ENCODE peak calls at places on chromosome 12, in four cellular contexts. E, D, L and R are unnamed samples.

GRCh38 chr12:88985011-88985410 is 367.3 kb downstream of the DUSP6 start:
- DNase-seq in E (no peak), L (no peak), D (no peak), R (no peak)

GRCh38 chr12:44285321-44285720 is 449.4 kb downstream of the TMEM117 start:
- DNase-seq in L (no peak), D (no peak), E (no peak), R (no peak)

GRCh38 chr12:18895540-18895939 is 157.6 kb downstream of the CAPZA3 start:
- DNase-seq in D (no peak), L (no peak), E (no peak), R (no peak)

GRCh38 chr12:31773223-31773750 is 44.5 kb upstream of the AMN1 start:
- DNase-seq in L (no peak), E (no peak), D (peak; percentile 88), R (no peak)

GRCh38 chr12:19675361-19675760 is 236.1 kb downstream of the AEBP2 start:
- DNase-seq in E (peak; percentile 32), L (no peak), D (no peak), R (no peak)

GRCh38 chr12:65189028-65189718 is 19.8 kb downstream of the LEMD3 start:
- DNase-seq in L (no peak), E (no peak), D (no peak), R (no peak)

GRCh38 chr12:40033260-40033649 is 72.6 kb downstream of the SLC2A13 start:
- DNase-seq in L (no peak), D (no peak), E (no peak), R (no peak)

GRCh38 chr12:70733385-70733784 is 96.2 kb upstream of the PTPRB start:
- DNase-seq in E (peak; percentile 5), D (peak; percentile 63), L (peak; percentile 23), R (peak; percentile 77)

GRCh38 chr12:28535216-28535615 is 345.0 kb downstream of the CCDC91 start:
- DNase-seq in E (no peak), D (no peak), L (no peak), R (no peak)

GRCh38 chr12:54958048-54958658 is 26.4 kb downstream of the TESPA1 start:
- DNase-seq in D (peak; percentile 39), E (peak; percentile 44), L (no peak), R (peak; percentile 54)

GRCh38 chr12:132952371-132953162 is 3.5 kb downstream of the ZNF605 start:
- DNase-seq in D (no peak), E (no peak), L (no peak), R (no peak)

GRCh38 chr12:132948146-132949066 is 7.7 kb downstream of the ZNF605 start:
- DNase-seq in D (no peak), L (no peak), E (no peak), R (no peak)

GRCh38 chr12:132951649-132952048 is 4.5 kb downstream of the ZNF605 start:
- DNase-seq in L (no peak), D (no peak), E (no peak), R (no peak)

GRCh38 chr12:132950844-132951535 is 5.1 kb downstream of the ZNF605 start:
- DNase-seq in L (no peak), E (no peak), D (no peak), R (no peak)

GRCh38 chr12:132949936-132950837 is 5.9 kb downstream of the ZNF605 start:
- DNase-seq in D (no peak), L (no peak), E (no peak), R (no peak)
- H3K9me3 ChIP-seq in D (peaks cover 88% of the 10 kb centered on the region), L (peaks cover 79% of the 10 kb centered on the region), E (peaks cover 54% of the 10 kb centered on the region), R (peaks cover 27% of the 10 kb centered on the region)

GRCh38 chr12:57754411-57755193 is at the start of gene MARCHF9:
- DNase-seq in D (no peak), L (no peak), E (no peak), R (no peak)

GRCh38 chr12:57755194-57755453 is 221 bp downstream of the MARCHF9 start:
- DNase-seq in E (no peak), D (no peak), L (no peak), R (no peak)

GRCh38 chr12:57756406-57757341 is 1.8 kb downstream of the MARCHF9 start:
- DNase-seq in E (no peak), L (no peak), D (no peak), R (no peak)

GRCh38 chr12:57753938-57754337 is 965 bp upstream of the MARCHF9 start:
- DNase-seq in D (no peak), L (no peak), E (no peak), R (no peak)

GRCh38 chr12:57755454-57756372 is 810 bp downstream of the MARCHF9 start:
- DNase-seq in E (no peak), L (no peak), D (no peak), R (no peak)
- TF ChIP-seq SUZ12 in E (no peak), L (peak; percentile 78), D (no peak), R (peak; percentile 83)

DNA sequence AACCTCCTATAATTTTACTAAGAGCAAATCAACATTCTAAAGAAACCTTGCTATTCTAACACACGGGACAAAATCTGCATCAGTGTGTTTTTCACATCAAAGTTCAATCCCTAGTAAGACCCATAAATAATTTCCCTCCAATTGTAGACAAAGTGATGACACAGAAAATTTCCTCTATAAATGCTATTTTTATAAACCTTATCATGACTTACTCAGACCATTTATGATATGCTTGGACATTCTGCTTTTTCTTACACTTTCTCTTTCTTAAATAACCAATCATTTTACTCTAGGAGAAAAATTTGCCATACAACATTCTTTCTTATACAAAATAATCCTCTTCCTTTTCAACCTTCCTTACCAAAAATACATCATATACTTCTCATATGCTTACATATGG is 67.0 kb downstream of the SDR9C7 start:
- DNase-seq in L (no peak), E (no peak), D (no peak), R (no peak)
- H3K9me3 ChIP-seq in L (peaks cover 61% of the 10 kb centered on the region), E (peaks cover 9% of the 10 kb centered on the region), D (peaks cover 60% of the 10 kb centered on the region), R (peaks cover 85% of the 10 kb centered on the region)

GRCh38 chr12:85872497-85873091 is 1.5 kb upstream of the NTS start:
- DNase-seq in E (no peak), D (peak; percentile 47), L (no peak), R (peak; percentile 66)

GRCh38 chr12:85865905-85866304 is 8.2 kb upstream of the NTS start:
- DNase-seq in L (no peak), D (no peak), E (no peak), R (no peak)

GRCh38 chr12:85866929-85867776 is 6.9 kb upstream of the NTS start:
- DNase-seq in E (no peak), D (peak; percentile 48), L (no peak), R (peak; percentile 44)
- TF ChIP-seq SUZ12 in E (no peak), D (no peak), L (no peak), R (no peak)

DNA sequence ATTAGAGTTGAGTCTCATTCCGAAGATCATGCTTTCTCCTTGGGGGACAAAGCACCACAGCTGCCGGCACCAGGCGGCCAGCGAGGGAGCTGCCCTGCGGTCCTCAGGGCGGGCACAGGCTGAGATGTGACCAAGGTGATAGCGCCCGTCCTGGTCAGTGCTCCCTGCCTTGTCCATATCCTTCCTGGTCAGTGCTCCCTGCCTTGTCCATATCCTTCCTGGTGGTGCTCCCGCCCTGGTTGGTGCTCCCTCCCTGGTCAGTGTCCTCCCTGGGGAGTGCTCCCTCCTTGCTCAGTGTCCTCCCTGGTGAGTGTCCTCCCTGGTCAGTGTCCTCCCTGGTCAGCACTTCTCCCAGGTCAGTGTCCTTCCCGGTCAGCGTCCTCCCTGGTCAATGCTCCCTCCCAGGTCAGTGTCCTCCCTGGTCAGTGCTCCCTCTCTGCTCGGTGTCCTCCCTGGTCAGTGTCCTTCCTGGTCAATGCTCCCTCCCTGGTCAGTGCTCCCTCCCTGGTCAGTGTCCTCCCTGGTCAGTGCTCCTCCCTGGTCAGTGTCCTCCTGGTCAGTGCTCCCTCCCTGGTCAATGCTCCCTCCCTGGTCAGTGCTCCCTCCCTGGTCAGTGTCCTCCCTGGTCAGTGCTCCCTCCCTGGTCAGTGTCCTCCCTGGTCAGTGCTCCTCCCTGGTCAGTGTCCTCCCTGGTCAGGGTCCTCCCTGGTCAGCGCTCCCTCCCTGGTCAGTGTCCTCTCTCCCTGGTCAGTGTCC is 92.2 kb downstream of the ADGRD1 start:
- DNase-seq in E (no peak), D (no peak), L (no peak), R (no peak)
- H3K9me3 ChIP-seq in E (no peaks in the 10 kb centered on the region), D (no peaks in the 10 kb centered on the region), L (no peaks in the 10 kb centered on the region), R (no peaks in the 10 kb centered on the region)

DNA sequence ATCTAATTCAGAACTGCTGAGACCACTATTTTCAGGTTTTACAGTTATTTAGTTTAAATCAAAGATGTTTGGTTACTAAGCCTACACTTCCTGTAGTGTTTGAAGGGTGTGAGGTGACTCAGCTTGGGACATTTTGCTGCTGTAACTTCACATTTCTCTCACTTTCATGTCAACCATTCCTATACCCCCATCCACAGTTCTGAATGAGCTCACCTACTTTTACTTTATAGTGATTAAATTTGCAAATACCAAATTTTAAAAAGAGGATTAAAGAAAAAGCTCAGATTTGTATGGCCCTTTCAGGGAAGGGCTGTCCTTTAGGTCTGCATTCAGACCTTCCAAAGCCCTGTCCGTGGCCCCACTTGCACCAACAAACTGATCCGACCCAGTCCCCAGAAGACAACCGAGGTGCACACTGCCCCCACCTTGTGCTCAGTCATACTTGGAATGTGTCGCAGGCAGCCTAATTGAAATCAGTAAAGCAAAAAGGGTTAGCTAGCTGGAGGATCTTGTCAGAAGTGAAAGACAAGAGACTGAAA is 174.4 kb downstream of the MON2 start:
- DNase-seq in D (no peak), E (peak; percentile 27), L (no peak), R (no peak)
- TF ChIP-seq SUZ12 in D (no peak), E (no peak), L (no peak), R (no peak)

DNA sequence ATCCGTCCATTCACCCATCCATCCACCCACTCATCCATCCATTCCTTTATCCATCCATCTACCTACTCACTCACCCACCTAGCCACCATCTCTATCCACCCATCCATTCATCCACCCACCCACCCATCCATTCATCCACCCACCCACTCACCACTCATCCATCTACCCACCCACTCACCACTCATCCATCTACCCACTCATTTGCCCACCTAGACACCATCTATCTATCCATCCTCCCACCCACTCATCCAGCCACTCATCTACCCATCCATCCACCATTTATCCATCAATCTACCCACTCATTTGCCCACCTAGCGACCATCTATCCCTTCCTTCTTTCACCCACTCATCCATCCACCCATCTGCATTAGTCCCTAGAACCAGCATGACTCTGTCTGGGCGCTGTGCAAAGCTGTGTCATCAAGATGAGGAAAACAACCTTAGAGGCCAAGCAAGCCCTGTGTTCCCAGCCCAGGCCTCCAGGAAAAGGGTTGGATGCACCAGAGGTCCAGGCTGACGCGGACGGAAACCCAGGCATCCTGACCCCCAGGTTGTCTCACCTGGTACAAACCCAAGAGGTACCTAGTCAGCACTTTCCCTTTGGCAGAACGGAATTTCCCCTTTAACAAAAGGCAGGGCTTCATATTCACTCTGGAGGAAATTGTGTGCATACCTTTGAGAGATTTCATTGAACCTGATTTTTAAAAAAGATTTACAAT is 73.7 kb downstream of the NOC4L start:
- DNase-seq in E (no peak), D (no peak), L (no peak), R (no peak)
- H3K9me3 ChIP-seq in E (peaks cover 1% of the 10 kb centered on the region), D (no peaks in the 10 kb centered on the region), L (peaks cover 3% of the 10 kb centered on the region), R (peaks cover 6% of the 10 kb centered on the region)

GRCh38 chr12:111227476-111228420 is 141.1 kb downstream of the PHETA1 start:
- DNase-seq in L (no peak), E (no peak), D (no peak), R (no peak)
- TF ChIP-seq SUZ12 in L (no peak), E (no peak), D (no peak), R (no peak)